ENCODE peak calls at places on chromosomes 16 and 17, in eight cellular contexts. G, F, L, U, K, P, Z and H are unnamed samples.

GRCh38 chr16:48526058-48526957 is 83.7 kb downstream of the N4BP1 start:
- DNase-seq in G (no peak), F (peak), L (no peak), U (no peak), K (peak), P (peak), Z (no peak), H (peak)

GRCh38 chr16:23570992-23571632 is 13.6 kb downstream of the UBFD1 start:
- DNase-seq in G (no peak), F (no peak), L (no peak), U (no peak), K (peak), P (no peak), Z (no peak), H (no peak)

GRCh38 chr17:82970067-82970466 is 109.3 kb upstream of the METRNL start:
- DNase-seq in G (no peak), F (no peak), L (no peak), U (no peak), K (no peak), P (no peak), Z (no peak), H (no peak)

GRCh38 chr17:45672301-45672700 is 111.8 kb upstream of the CRHR1 start:
- DNase-seq in G (no peak), F (no peak), L (no peak), U (no peak), K (no peak), P (no peak), Z (no peak), H (peak)

GRCh38 chr16:5865231-5865630 is 767.6 kb upstream of the EEF2KMT start:
- DNase-seq in G (no peak), F (no peak), L (no peak), U (no peak), K (no peak), P (no peak), Z (peak), H (no peak)

GRCh38 chr16:68642436-68643064 is 2.6 kb upstream of the CDH3 start:
- DNase-seq in G (no peak), F (peak), L (no peak), U (no peak), K (no peak), P (no peak), Z (no peak), H (no peak)

GRCh38 chr17:37305406-37305905 is 70.3 kb upstream of the C17orf78 start:
- DNase-seq in G (no peak), F (no peak), L (no peak), U (no peak), K (no peak), P (no peak), Z (no peak), H (no peak)

GRCh38 chr16:29821663-29822115 is 1.4 kb downstream of the MVP start:
- DNase-seq in G (no peak), F (no peak), L (no peak), U (no peak), K (no peak), P (peak), Z (no peak), H (no peak)

GRCh38 chr16:12158428-12158827 is 181.9 kb downstream of the SNX29 start:
- DNase-seq in G (peak), F (no peak), L (no peak), U (no peak), K (no peak), P (peak), Z (peak), H (no peak)

GRCh38 chr16:66418165-66418962 is 8.7 kb upstream of the BEAN1 start:
- DNase-seq in G (no peak), F (no peak), L (no peak), U (no peak), K (no peak), P (no peak), Z (no peak), H (no peak)

GRCh38 chr17:41530062-41531048 is 2.2 kb upstream of the KRT19 start:
- DNase-seq in G (peak), F (no peak), L (no peak), U (no peak), K (no peak), P (peak), Z (peak), H (no peak)